ENCODE peak calls at places on chromosomes 2 and 18, in five cellular contexts. G is body of pancreas, J is neuronal stem cell, P is psoas muscle, H is K562. I is an unnamed sample.

GRCh38 chr2:187529977-187530721 is 24.1 kb downstream of the TFPI start:
- DNase-seq in G (no peak), J (no peak), P (no peak), H (no peak), I (no peak)

GRCh38 chr2:217789736-217790181 is 213.0 kb downstream of the TNS1 start:
- DNase-seq in G (no peak), J (no peak), P (no peak), H (no peak), I (no peak)

GRCh38 chr2:84194906-84195644 is 264.0 kb downstream of the SUCLG1 start:
- DNase-seq in G (no peak), J (no peak), P (no peak), H (no peak), I (no peak)

GRCh38 chr2:111912547-111912946 is 14.1 kb downstream of the MERTK start:
- DNase-seq in G (no peak), J (no peak), P (no peak), H (no peak), I (no peak)

GRCh38 chr2:12717191-12717987 is 653 bp downstream of the TRIB2 start:
- DNase-seq in G (peak; percentile 64), J (peak; percentile 70), P (peak; percentile 52), H (peak; percentile 75), I (peak; percentile 68)

GRCh38 chr2:30663321-30663720 is 143.9 kb downstream of the CAPN13 start:
- DNase-seq in G (no peak), J (no peak), P (no peak), H (no peak), I (no peak)

GRCh38 chr18:10863026-10863425 is 286.3 kb downstream of the PIEZO2 start:
- DNase-seq in G (no peak), J (no peak), P (no peak), H (no peak), I (no peak)

GRCh38 chr2:95728878-95729511 is 137.2 kb downstream of the TRIM43 start:
- DNase-seq in G (peak; percentile 73), J (peak; percentile 53), P (peak; percentile 50), H (peak; percentile 58), I (no peak)

GRCh38 chr18:28735731-28736130 is 558.8 kb upstream of the CDH2 start:
- DNase-seq in G (no peak), J (no peak), P (no peak), H (no peak), I (no peak)

GRCh38 chr2:122421777-122422176 is 666.3 kb downstream of the TSN start:
- DNase-seq in G (no peak), J (no peak), P (no peak), H (no peak), I (no peak)

GRCh38 chr18:34222025-34222395 is 2.7 kb downstream of the NOL4 start:
- DNase-seq in G (no peak), J (no peak), P (no peak), H (no peak), I (no peak)

GRCh38 chr2:649461-650342 is 27.5 kb downstream of the TMEM18 start:
- DNase-seq in G (no peak), J (no peak), P (no peak), H (no peak), I (no peak)

GRCh38 chr2:43023791-43024514 is 202.5 kb downstream of the ZFP36L2 start:
- DNase-seq in G (no peak), J (no peak), P (no peak), H (no peak), I (no peak)

GRCh38 chr2:8264981-8265380 is 416.9 kb upstream of the ID2 start:
- DNase-seq in G (no peak), J (no peak), P (no peak), H (no peak), I (no peak)

GRCh38 chr2:43212931-43213330 is 13.5 kb downstream of the ZFP36L2 start:
- DNase-seq in G (no peak), J (no peak), P (peak; percentile 47), H (no peak), I (no peak)

GRCh38 chr18:74142251-74142650 is 5.4 kb downstream of the FBXO15 start:
- DNase-seq in G (no peak), J (no peak), P (no peak), H (no peak), I (no peak)

GRCh38 chr2:37842732-37843353 is 82.2 kb upstream of the RMDN2 start:
- DNase-seq in G (no peak), J (no peak), P (no peak), H (no peak), I (no peak)

GRCh38 chr18:48300463-48300961 is 108.7 kb downstream of the ZBTB7C start:
- DNase-seq in G (no peak), J (no peak), P (no peak), H (peak; percentile 37), I (no peak)

GRCh38 chr2:71864085-71864484 is 283.6 kb downstream of the CYP26B1 start:
- DNase-seq in G (no peak), J (no peak), P (no peak), H (no peak), I (no peak)

GRCh38 chr2:163121483-163121882 is 282.9 kb upstream of the KCNH7 start:
- DNase-seq in G (no peak), J (no peak), P (no peak), H (no peak), I (no peak)

GRCh38 chr2:159903404-159904126 is 105.6 kb upstream of the CD302 start:
- DNase-seq in G (peak; percentile 15), J (no peak), P (no peak), H (no peak), I (peak; percentile 36)

GRCh38 chr2:89844221-89844943 is 1152.9 kb downstream of the RPIA start:
- DNase-seq in G (no peak), J (no peak), P (no peak), H (no peak), I (no peak)

GRCh38 chr2:2523395-2524339 is 192.6 kb upstream of the MYT1L start:
- DNase-seq in G (no peak), J (no peak), P (no peak), H (no peak), I (no peak)
- H3K4me3 ChIP-seq in G (no peak overlapping the region), J (no peak overlapping the region), P (no peak overlapping the region), H (no peak overlapping the region), I (no peak overlapping the region)

GRCh38 chr2:23618265-23618664 is 233.3 kb downstream of the KLHL29 start:
- DNase-seq in G (no peak), J (no peak), P (no peak), H (no peak), I (no peak)

GRCh38 chr2:23618696-23619530 is 233.9 kb downstream of the KLHL29 start:
- DNase-seq in G (no peak), J (no peak), P (no peak), H (no peak), I (no peak)

GRCh38 chr2:23616630-23617029 is 231.7 kb downstream of the KLHL29 start:
- DNase-seq in G (no peak), J (no peak), P (no peak), H (no peak), I (no peak)

GRCh38 chr2:23617817-23618216 is 232.8 kb downstream of the KLHL29 start:
- DNase-seq in G (no peak), J (no peak), P (no peak), H (no peak), I (no peak)

GRCh38 chr2:23617167-23617787 is 232.3 kb downstream of the KLHL29 start:
- DNase-seq in G (no peak), J (no peak), P (peak; percentile 64), H (peak; percentile 16), I (no peak)
- H3K27ac ChIP-seq in G (no peak overlapping the region), J (no peak overlapping the region), P (peak overlapping the region; percentile 69), H (no peak overlapping the region), I (no peak overlapping the region)

GRCh38 chr2:65458999-65459398 is 26.6 kb upstream of the SPRED2 start:
- DNase-seq in G (no peak), J (no peak), P (no peak), H (no peak), I (no peak)
- H3K27me3 ChIP-seq in G (no peaks in the 10 kb centered on the region), J (no peaks in the 10 kb centered on the region), P (no peaks in the 10 kb centered on the region), H (no peaks in the 10 kb centered on the region), I (peaks cover 5% of the 10 kb centered on the region)

DNA sequence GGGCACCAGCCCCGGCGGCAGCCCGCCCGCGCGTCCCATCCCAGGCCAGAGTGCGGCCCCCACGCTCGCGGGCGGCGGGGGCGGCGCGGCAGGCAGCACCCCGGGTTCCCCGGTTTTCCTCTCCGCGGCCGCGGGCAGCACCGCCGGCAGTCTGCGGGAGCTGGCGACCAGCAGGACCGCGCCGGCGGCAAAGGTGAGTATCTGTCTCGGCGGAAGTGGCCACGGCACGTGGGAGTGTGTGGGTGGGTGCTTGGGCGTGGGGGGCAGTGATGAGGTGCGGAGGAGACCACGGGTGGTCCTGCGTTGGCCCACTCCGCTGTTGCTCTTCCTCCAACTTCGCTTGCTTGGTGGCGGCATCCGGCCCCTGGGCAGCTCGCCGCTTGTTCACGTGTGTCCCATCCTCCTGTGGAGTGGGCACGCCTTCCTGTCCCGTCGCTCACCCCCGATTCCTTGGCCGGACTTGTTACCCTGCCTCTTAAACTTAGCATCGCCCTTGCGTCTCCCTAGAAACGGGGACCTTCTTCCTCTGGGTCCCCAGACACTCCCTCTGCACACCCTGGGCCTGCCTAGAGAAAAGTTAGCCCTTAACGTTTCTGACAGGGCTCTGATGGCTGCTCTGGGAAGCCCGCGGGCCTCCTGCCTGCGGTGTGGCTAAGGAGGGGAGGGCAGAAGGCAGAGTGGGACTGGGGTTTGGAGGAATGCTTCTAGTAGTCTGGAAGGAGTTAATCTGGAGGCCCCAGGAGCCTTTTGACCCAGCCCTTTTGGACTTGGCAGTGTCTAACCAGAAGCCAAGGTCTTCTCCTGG is 1.1 kb downstream of the SH3RF3 start:
- DNase-seq in G (peak; percentile 19), J (no peak), P (peak; percentile 42), H (no peak), I (peak; percentile 27)
- H3K4me3 ChIP-seq in G (no peak overlapping the region), J (peak overlapping the region; percentile 52), P (peak overlapping the region; percentile 86), H (no peak overlapping the region), I (peak overlapping the region; percentile 64)

DNA sequence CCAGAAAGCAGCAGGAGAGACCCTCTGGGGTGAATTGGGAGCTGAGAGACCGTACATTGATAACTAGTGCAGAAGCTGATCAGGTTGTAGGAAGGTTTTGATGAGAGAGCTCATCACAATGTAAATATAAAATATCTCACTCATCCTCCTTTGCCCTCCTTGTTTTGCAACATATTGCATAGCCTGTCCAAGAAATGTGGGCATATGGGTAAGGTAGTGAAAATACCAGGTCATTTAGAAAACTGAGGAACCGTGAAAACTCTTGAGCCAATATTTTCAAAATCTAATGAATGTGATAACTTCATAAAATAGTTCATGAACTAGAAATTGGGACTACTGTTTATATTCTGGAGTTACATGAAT is 31.4 kb downstream of the C18orf54 start:
- DNase-seq in G (no peak), J (no peak), P (no peak), H (no peak), I (no peak)
- H3K27ac ChIP-seq in G (no peak overlapping the region), J (no peak overlapping the region), P (no peak overlapping the region), H (peak overlapping the region; percentile 87), I (no peak overlapping the region)

GRCh38 chr2:104841694-104842093 is 12.2 kb upstream of the POU3F3 start:
- DNase-seq in G (no peak), J (no peak), P (no peak), H (no peak), I (no peak)
- H3K27me3 ChIP-seq in G (no peaks in the 10 kb centered on the region), J (peaks cover 23% of the 10 kb centered on the region), P (peaks cover 12% of the 10 kb centered on the region), H (no peaks in the 10 kb centered on the region), I (no peaks in the 10 kb centered on the region)